ENCODE peak calls at places on chromosomes 13 and 19, in ten cellular contexts. One of them, this sample, is unnamed.

GRCh38 chr19:16266586-16266942 is 58.1 kb upstream of the KLF2 start:
- DNase-seq in cardiac muscle cell: no peak
- DNase-seq in naive thymus-derived CD8-positive, alpha-beta T cell: peak; percentile 78
- DNase-seq in brain microvascular endothelial cell: no peak
- DNase-seq in stimulated activated CD4-positive, alpha-beta T cell treated with anti-CD3 and anti-CD28 coated beads, Interleukin-2, amount 100 ng/mL, for 48 hours: peak; percentile 17
- DNase-seq in NCI-H1092: no peak
- DNase-seq in kidney tubule cell: no peak
- DNase-seq in activated naive CD8-positive, alpha-beta T cell treated with anti-CD3 and anti-CD28 coated beads, Interleukin-2, amount 50 U/mL, for 24 hours: peak; percentile 54
- DNase-seq in HAP-1: no peak
- DNase-seq in fibroblast of the aortic adventitia: no peak
- DNase-seq in this sample: no peak

GRCh38 chr19:45772912-45773311 is 3.9 kb upstream of the SIX5 start:
- DNase-seq in cardiac muscle cell: no peak
- DNase-seq in naive thymus-derived CD8-positive, alpha-beta T cell: no peak
- DNase-seq in brain microvascular endothelial cell: no peak
- DNase-seq in stimulated activated CD4-positive, alpha-beta T cell treated with anti-CD3 and anti-CD28 coated beads, Interleukin-2, amount 100 ng/mL, for 48 hours: no peak
- DNase-seq in NCI-H1092: no peak
- DNase-seq in kidney tubule cell: no peak
- DNase-seq in activated naive CD8-positive, alpha-beta T cell treated with anti-CD3 and anti-CD28 coated beads, Interleukin-2, amount 50 U/mL, for 24 hours: no peak
- DNase-seq in HAP-1: no peak
- DNase-seq in fibroblast of the aortic adventitia: no peak
- DNase-seq in this sample: no peak

GRCh38 chr19:7860902-7861618 is 13.1 kb downstream of the PRR36 start:
- DNase-seq in cardiac muscle cell: no peak
- DNase-seq in naive thymus-derived CD8-positive, alpha-beta T cell: no peak
- DNase-seq in brain microvascular endothelial cell: no peak
- DNase-seq in stimulated activated CD4-positive, alpha-beta T cell treated with anti-CD3 and anti-CD28 coated beads, Interleukin-2, amount 100 ng/mL, for 48 hours: no peak
- DNase-seq in NCI-H1092: no peak
- DNase-seq in kidney tubule cell: no peak
- DNase-seq in activated naive CD8-positive, alpha-beta T cell treated with anti-CD3 and anti-CD28 coated beads, Interleukin-2, amount 50 U/mL, for 24 hours: no peak
- DNase-seq in HAP-1: no peak
- DNase-seq in fibroblast of the aortic adventitia: no peak
- DNase-seq in this sample: no peak

GRCh38 chr19:4365791-4366665 is 22.7 kb downstream of the MPND start:
- DNase-seq in cardiac muscle cell: no peak
- DNase-seq in naive thymus-derived CD8-positive, alpha-beta T cell: no peak
- DNase-seq in brain microvascular endothelial cell: no peak
- DNase-seq in stimulated activated CD4-positive, alpha-beta T cell treated with anti-CD3 and anti-CD28 coated beads, Interleukin-2, amount 100 ng/mL, for 48 hours: no peak
- DNase-seq in NCI-H1092: no peak
- DNase-seq in kidney tubule cell: no peak
- DNase-seq in activated naive CD8-positive, alpha-beta T cell treated with anti-CD3 and anti-CD28 coated beads, Interleukin-2, amount 50 U/mL, for 24 hours: no peak
- DNase-seq in HAP-1: no peak
- DNase-seq in fibroblast of the aortic adventitia: no peak
- DNase-seq in this sample: no peak

GRCh38 chr13:31207630-31208549 is 8.1 kb downstream of the B3GLCT start:
- DNase-seq in cardiac muscle cell: peak; percentile 85
- DNase-seq in naive thymus-derived CD8-positive, alpha-beta T cell: no peak
- DNase-seq in brain microvascular endothelial cell: peak; percentile 38
- DNase-seq in stimulated activated CD4-positive, alpha-beta T cell treated with anti-CD3 and anti-CD28 coated beads, Interleukin-2, amount 100 ng/mL, for 48 hours: no peak
- DNase-seq in NCI-H1092: peak; percentile 21
- DNase-seq in kidney tubule cell: no peak
- DNase-seq in activated naive CD8-positive, alpha-beta T cell treated with anti-CD3 and anti-CD28 coated beads, Interleukin-2, amount 50 U/mL, for 24 hours: no peak
- DNase-seq in HAP-1: no peak
- DNase-seq in fibroblast of the aortic adventitia: peak; percentile 73
- DNase-seq in this sample: peak; percentile 89

GRCh38 chr19:48135411-48135810 is 24.8 kb upstream of the PLA2G4C start:
- DNase-seq in cardiac muscle cell: no peak
- DNase-seq in naive thymus-derived CD8-positive, alpha-beta T cell: no peak
- DNase-seq in brain microvascular endothelial cell: no peak
- DNase-seq in stimulated activated CD4-positive, alpha-beta T cell treated with anti-CD3 and anti-CD28 coated beads, Interleukin-2, amount 100 ng/mL, for 48 hours: peak; percentile 21
- DNase-seq in NCI-H1092: no peak
- DNase-seq in kidney tubule cell: no peak
- DNase-seq in activated naive CD8-positive, alpha-beta T cell treated with anti-CD3 and anti-CD28 coated beads, Interleukin-2, amount 50 U/mL, for 24 hours: peak; percentile 22
- DNase-seq in HAP-1: no peak
- DNase-seq in fibroblast of the aortic adventitia: no peak
- DNase-seq in this sample: no peak

GRCh38 chr19:55549500-55550320 is 4.4 kb upstream of the SBK3 start:
- DNase-seq in cardiac muscle cell: peak; percentile 79
- DNase-seq in naive thymus-derived CD8-positive, alpha-beta T cell: no peak
- DNase-seq in brain microvascular endothelial cell: peak; percentile 71
- DNase-seq in stimulated activated CD4-positive, alpha-beta T cell treated with anti-CD3 and anti-CD28 coated beads, Interleukin-2, amount 100 ng/mL, for 48 hours: no peak
- DNase-seq in NCI-H1092: no peak
- DNase-seq in kidney tubule cell: peak; percentile 94
- DNase-seq in activated naive CD8-positive, alpha-beta T cell treated with anti-CD3 and anti-CD28 coated beads, Interleukin-2, amount 50 U/mL, for 24 hours: no peak
- DNase-seq in HAP-1: no peak
- DNase-seq in fibroblast of the aortic adventitia: peak; percentile 90
- DNase-seq in this sample: peak; percentile 75

GRCh38 chr13:66940113-66940512 is 290.0 kb downstream of the PCDH9 start:
- DNase-seq in cardiac muscle cell: peak; percentile 6
- DNase-seq in naive thymus-derived CD8-positive, alpha-beta T cell: no peak
- DNase-seq in brain microvascular endothelial cell: no peak
- DNase-seq in stimulated activated CD4-positive, alpha-beta T cell treated with anti-CD3 and anti-CD28 coated beads, Interleukin-2, amount 100 ng/mL, for 48 hours: no peak
- DNase-seq in NCI-H1092: no peak
- DNase-seq in kidney tubule cell: peak; percentile 6
- DNase-seq in activated naive CD8-positive, alpha-beta T cell treated with anti-CD3 and anti-CD28 coated beads, Interleukin-2, amount 50 U/mL, for 24 hours: no peak
- DNase-seq in HAP-1: no peak
- DNase-seq in fibroblast of the aortic adventitia: no peak
- DNase-seq in this sample: no peak

GRCh38 chr19:49214701-49215100 is 57.1 kb downstream of the TRPM4 start:
- DNase-seq in cardiac muscle cell: no peak
- DNase-seq in naive thymus-derived CD8-positive, alpha-beta T cell: no peak
- DNase-seq in brain microvascular endothelial cell: no peak
- DNase-seq in stimulated activated CD4-positive, alpha-beta T cell treated with anti-CD3 and anti-CD28 coated beads, Interleukin-2, amount 100 ng/mL, for 48 hours: no peak
- DNase-seq in NCI-H1092: no peak
- DNase-seq in kidney tubule cell: no peak
- DNase-seq in activated naive CD8-positive, alpha-beta T cell treated with anti-CD3 and anti-CD28 coated beads, Interleukin-2, amount 50 U/mL, for 24 hours: no peak
- DNase-seq in HAP-1: no peak
- DNase-seq in fibroblast of the aortic adventitia: no peak
- DNase-seq in this sample: no peak

GRCh38 chr19:47680858-47681332 is 32.3 kb upstream of the EHD2 start:
- DNase-seq in cardiac muscle cell: no peak
- DNase-seq in naive thymus-derived CD8-positive, alpha-beta T cell: no peak
- DNase-seq in brain microvascular endothelial cell: no peak
- DNase-seq in stimulated activated CD4-positive, alpha-beta T cell treated with anti-CD3 and anti-CD28 coated beads, Interleukin-2, amount 100 ng/mL, for 48 hours: no peak
- DNase-seq in NCI-H1092: no peak
- DNase-seq in kidney tubule cell: no peak
- DNase-seq in activated naive CD8-positive, alpha-beta T cell treated with anti-CD3 and anti-CD28 coated beads, Interleukin-2, amount 50 U/mL, for 24 hours: no peak
- DNase-seq in HAP-1: no peak
- DNase-seq in fibroblast of the aortic adventitia: no peak
- DNase-seq in this sample: no peak

GRCh38 chr19:47735131-47735530 is 10.2 kb upstream of the NOP53 start:
- DNase-seq in cardiac muscle cell: no peak
- DNase-seq in naive thymus-derived CD8-positive, alpha-beta T cell: no peak
- DNase-seq in brain microvascular endothelial cell: no peak
- DNase-seq in stimulated activated CD4-positive, alpha-beta T cell treated with anti-CD3 and anti-CD28 coated beads, Interleukin-2, amount 100 ng/mL, for 48 hours: no peak
- DNase-seq in NCI-H1092: no peak
- DNase-seq in kidney tubule cell: no peak
- DNase-seq in activated naive CD8-positive, alpha-beta T cell treated with anti-CD3 and anti-CD28 coated beads, Interleukin-2, amount 50 U/mL, for 24 hours: no peak
- DNase-seq in HAP-1: no peak
- DNase-seq in fibroblast of the aortic adventitia: no peak
- DNase-seq in this sample: no peak

GRCh38 chr19:50333235-50333736 is 4.1 kb upstream of the KCNC3 start:
- DNase-seq in cardiac muscle cell: peak; percentile 92
- DNase-seq in naive thymus-derived CD8-positive, alpha-beta T cell: peak; percentile 93
- DNase-seq in brain microvascular endothelial cell: peak; percentile 81
- DNase-seq in stimulated activated CD4-positive, alpha-beta T cell treated with anti-CD3 and anti-CD28 coated beads, Interleukin-2, amount 100 ng/mL, for 48 hours: peak; percentile 86
- DNase-seq in NCI-H1092: peak; percentile 85
- DNase-seq in kidney tubule cell: peak; percentile 93
- DNase-seq in activated naive CD8-positive, alpha-beta T cell treated with anti-CD3 and anti-CD28 coated beads, Interleukin-2, amount 50 U/mL, for 24 hours: peak; percentile 89
- DNase-seq in HAP-1: peak; percentile 37
- DNase-seq in fibroblast of the aortic adventitia: peak; percentile 72
- DNase-seq in this sample: peak; percentile 64